ENCODE peak calls at places on chromosomes 3 and 15, in four cellular contexts. One of them, this sample, is unnamed. For H3K4me1, the result is how much of the 10 kb centered on the place peaks cover.

GRCh38 chr3:187734841-187735240 is 10.4 kb downstream of the BCL6 start:
- DNase-seq in HepG2: no peak
- DNase-seq in GM12878: no peak
- DNase-seq in H1: no peak
- DNase-seq in this sample: no peak

GRCh38 chr3:12328132-12328915 is 39.5 kb downstream of the PPARG start:
- DNase-seq in GM12878: no peak
- DNase-seq in H1: no peak
- DNase-seq in HepG2: no peak
- DNase-seq in this sample: no peak

GRCh38 chr15:77526582-77527163 is 106.0 kb downstream of the HMG20A start:
- DNase-seq in GM12878: no peak
- DNase-seq in HepG2: no peak
- DNase-seq in H1: no peak
- DNase-seq in this sample: no peak

GRCh38 chr3:119783255-119783654 is 1.4 kb downstream of the NR1I2 start:
- DNase-seq in H1: no peak
- DNase-seq in HepG2: no peak
- DNase-seq in GM12878: no peak
- DNase-seq in this sample: no peak

GRCh38 chr3:176202652-176203051 is 994.6 kb downstream of the TBL1XR1 start:
- DNase-seq in GM12878: no peak
- DNase-seq in H1: no peak
- DNase-seq in HepG2: no peak
- DNase-seq in this sample: no peak

GRCh38 chr15:81492303-81492702 is 118.3 kb upstream of the TMC3 start:
- DNase-seq in HepG2: no peak
- DNase-seq in GM12878: no peak
- DNase-seq in H1: no peak
- DNase-seq in this sample: no peak

GRCh38 chr3:99885085-99885484 is 67.4 kb downstream of the CMSS1 start:
- DNase-seq in H1: no peak
- DNase-seq in GM12878: no peak
- DNase-seq in HepG2: no peak
- DNase-seq in this sample: no peak

GRCh38 chr15:43775411-43775965 is 1.3 kb downstream of the ELL3 start:
- DNase-seq in HepG2: peak
- DNase-seq in H1: peak
- DNase-seq in GM12878: no peak
- DNase-seq in this sample: no peak

GRCh38 chr3:8972614-8973013 is 9.3 kb upstream of the RAD18 start:
- DNase-seq in GM12878: no peak
- DNase-seq in HepG2: peak
- DNase-seq in H1: no peak
- DNase-seq in this sample: peak

GRCh38 chr3:129611812-129612349 is 5.4 kb upstream of the PLXND1 start:
- DNase-seq in HepG2: peak
- DNase-seq in GM12878: no peak
- DNase-seq in H1: peak
- DNase-seq in this sample: no peak

GRCh38 chr15:35254052-35254451 is 169.0 kb upstream of the NANOGP8 start:
- DNase-seq in HepG2: no peak
- DNase-seq in H1: no peak
- DNase-seq in GM12878: no peak
- DNase-seq in this sample: no peak

GRCh38 chr3:72247126-72247525 is 462.2 kb upstream of the PROK2 start:
- DNase-seq in HepG2: no peak
- DNase-seq in GM12878: no peak
- DNase-seq in H1: no peak
- DNase-seq in this sample: no peak

GRCh38 chr3:124266517-124266916 is 274.6 kb upstream of the ROPN1 start:
- DNase-seq in H1: no peak
- DNase-seq in HepG2: no peak
- DNase-seq in GM12878: no peak
- DNase-seq in this sample: no peak
- TF ChIP-seq ATF2 in H1: no peak
- TF ChIP-seq ATF2 in HepG2: no peak
- TF ChIP-seq ATF2 in GM12878: no peak
- TF ChIP-seq ATF2 in this sample: no peak

GRCh38 chr3:56887402-56888025 is 85.8 kb upstream of the ARHGEF3 start:
- DNase-seq in HepG2: no peak
- DNase-seq in H1: no peak
- DNase-seq in GM12878: no peak
- DNase-seq in this sample: no peak
- H3K4me1 ChIP-seq in HepG2: under half
- H3K4me1 ChIP-seq in H1: under half
- H3K4me1 ChIP-seq in GM12878: under half
- H3K4me1 ChIP-seq in this sample: under half

DNA sequence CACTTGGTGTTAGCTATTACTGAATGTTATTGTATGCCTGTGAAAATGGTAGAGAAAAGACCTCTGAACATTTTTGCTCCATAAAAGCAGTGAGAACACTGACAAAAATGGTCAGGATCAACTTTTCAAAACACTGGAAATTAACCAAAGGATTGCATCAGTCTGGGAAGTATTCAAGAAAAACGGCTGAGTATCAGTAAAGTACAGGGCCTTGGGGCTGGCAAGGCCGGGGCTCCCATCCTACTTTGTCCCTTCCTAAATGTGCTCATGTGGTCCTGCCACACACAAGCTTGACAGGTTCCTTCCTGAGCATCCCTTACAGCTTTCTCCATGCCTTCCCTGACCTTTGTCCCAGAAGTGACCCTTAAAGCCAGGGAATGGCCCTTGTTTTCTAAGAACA is 84.0 kb downstream of the CFAP20DC start:
- DNase-seq in GM12878: no peak
- DNase-seq in HepG2: no peak
- DNase-seq in H1: no peak
- DNase-seq in this sample: no peak
- TF ChIP-seq ATF2 in GM12878: no peak
- TF ChIP-seq ATF2 in HepG2: no peak
- TF ChIP-seq ATF2 in H1: no peak
- TF ChIP-seq ATF2 in this sample: no peak

GRCh38 chr3:16241225-16241624 is 23.5 kb downstream of the DPH3 start:
- DNase-seq in GM12878: no peak
- DNase-seq in HepG2: no peak
- DNase-seq in H1: no peak
- DNase-seq in this sample: no peak

GRCh38 chr3:16242177-16242576 is 22.6 kb downstream of the DPH3 start:
- DNase-seq in HepG2: no peak
- DNase-seq in H1: no peak
- DNase-seq in GM12878: no peak
- DNase-seq in this sample: no peak

GRCh38 chr3:16240229-16241023 is 24.3 kb downstream of the DPH3 start:
- DNase-seq in GM12878: no peak
- DNase-seq in H1: no peak
- DNase-seq in HepG2: no peak
- DNase-seq in this sample: no peak

GRCh38 chr3:16239082-16239770 is 25.5 kb downstream of the DPH3 start:
- DNase-seq in HepG2: no peak
- DNase-seq in H1: no peak
- DNase-seq in GM12878: no peak
- DNase-seq in this sample: no peak

GRCh38 chr3:16239776-16240175 is 25.0 kb downstream of the DPH3 start:
- DNase-seq in HepG2: no peak
- DNase-seq in GM12878: no peak
- DNase-seq in H1: no peak
- DNase-seq in this sample: no peak
- H3K4me1 ChIP-seq in HepG2: under half
- H3K4me1 ChIP-seq in GM12878: under half
- H3K4me1 ChIP-seq in H1: under half
- H3K4me1 ChIP-seq in this sample: under half

GRCh38 chr3:10822055-10822454 is 6.0 kb downstream of the SLC6A11 start:
- DNase-seq in HepG2: no peak
- DNase-seq in GM12878: no peak
- DNase-seq in H1: no peak
- DNase-seq in this sample: no peak

GRCh38 chr3:10817506-10817905 is 1.5 kb downstream of the SLC6A11 start:
- DNase-seq in HepG2: peak
- DNase-seq in GM12878: no peak
- DNase-seq in H1: no peak
- DNase-seq in this sample: no peak

GRCh38 chr3:10824468-10824867 is 8.4 kb downstream of the SLC6A11 start:
- DNase-seq in GM12878: no peak
- DNase-seq in HepG2: no peak
- DNase-seq in H1: no peak
- DNase-seq in this sample: no peak

GRCh38 chr3:10823516-10823818 is 7.4 kb downstream of the SLC6A11 start:
- DNase-seq in GM12878: no peak
- DNase-seq in H1: no peak
- DNase-seq in HepG2: no peak
- DNase-seq in this sample: no peak

DNA sequence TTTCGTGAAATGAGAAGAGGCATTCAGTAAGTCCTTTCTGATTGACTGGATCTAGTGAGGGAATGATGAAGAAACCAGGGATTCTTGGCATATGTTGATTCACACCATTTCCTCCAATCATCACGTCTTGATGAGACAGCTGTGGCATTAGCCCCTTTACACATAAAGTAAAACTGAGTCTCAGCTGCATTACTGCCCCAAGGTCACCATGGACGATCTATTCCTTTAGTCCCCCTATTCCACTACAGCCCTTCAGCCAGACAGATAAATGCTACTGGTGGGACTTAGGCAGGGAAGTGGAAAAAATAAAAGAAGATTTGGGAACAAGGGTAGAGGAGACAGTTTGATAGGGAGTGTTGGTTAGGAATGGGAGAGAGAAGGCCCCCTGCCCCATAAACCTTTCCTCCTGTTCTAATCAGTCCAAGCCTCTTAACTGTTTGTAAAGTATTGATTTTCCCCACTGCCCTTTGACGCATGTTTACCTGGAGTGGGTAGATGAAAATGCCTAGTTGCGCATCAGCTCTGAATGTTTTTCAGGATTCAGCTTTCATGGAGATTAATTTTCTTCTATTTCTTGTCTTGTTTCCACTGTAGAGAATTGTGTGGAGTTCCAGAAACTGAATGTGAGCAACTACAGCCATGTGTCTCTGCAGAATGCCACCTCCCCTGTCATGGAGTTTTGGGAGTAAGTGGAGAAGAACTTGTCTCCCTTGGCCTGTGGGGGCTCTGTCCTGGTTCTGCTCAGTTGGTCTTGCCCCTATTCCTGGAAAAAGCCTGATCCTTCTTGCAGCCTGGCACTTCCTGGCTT is 6.9 kb downstream of the SLC6A11 start:
- DNase-seq in H1: no peak
- DNase-seq in HepG2: peak
- DNase-seq in GM12878: no peak
- DNase-seq in this sample: no peak
- TF ChIP-seq ATF2 in H1: no peak
- TF ChIP-seq ATF2 in HepG2: no peak
- TF ChIP-seq ATF2 in GM12878: no peak
- TF ChIP-seq ATF2 in this sample: no peak

DNA sequence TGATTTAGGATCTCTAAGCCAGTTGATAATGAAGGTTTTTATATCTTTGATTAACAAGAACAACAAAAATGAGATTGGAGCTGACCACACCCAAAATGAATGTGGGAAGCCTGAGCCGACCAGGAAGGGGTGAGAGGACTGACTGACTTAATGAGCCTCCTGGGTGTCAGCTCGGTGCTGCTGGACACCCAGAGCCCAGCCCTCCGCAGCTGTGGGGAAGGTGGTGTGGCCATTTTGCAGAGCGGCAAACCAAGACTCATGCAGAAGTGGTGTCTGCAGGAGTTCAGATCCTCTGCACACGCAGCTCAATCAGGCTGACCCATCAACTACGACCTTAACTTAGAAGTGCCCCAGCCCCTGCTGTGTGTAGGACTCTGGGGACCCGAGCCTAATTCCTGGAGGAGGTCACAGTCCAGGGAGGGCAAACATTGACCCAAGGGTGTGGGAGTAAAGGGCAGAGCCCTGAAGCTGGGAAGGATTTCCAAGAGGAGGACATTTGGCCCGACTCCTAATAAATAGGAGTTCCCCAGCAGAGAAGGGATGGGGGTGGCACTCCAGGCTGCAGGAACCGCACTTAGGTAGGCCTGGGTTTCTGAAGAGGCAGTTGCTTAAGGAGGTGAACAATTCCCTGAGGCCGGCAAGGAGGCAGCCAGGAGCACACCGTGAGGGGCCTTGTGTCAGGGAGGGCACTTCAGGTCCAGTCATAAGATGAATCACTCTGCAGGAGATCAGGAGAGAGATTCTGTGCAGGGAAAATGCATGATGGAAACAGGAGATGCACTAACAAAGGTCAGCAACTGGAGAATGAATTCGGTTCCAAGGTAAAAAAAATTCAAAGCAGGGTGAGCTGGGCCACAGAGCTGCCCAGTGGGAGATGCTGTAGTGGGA is 197.1 kb upstream of the TPM1 start:
- DNase-seq in HepG2: peak
- DNase-seq in H1: no peak
- DNase-seq in GM12878: no peak
- DNase-seq in this sample: no peak
- H3K4me1 ChIP-seq in HepG2: half or more
- H3K4me1 ChIP-seq in H1: under half
- H3K4me1 ChIP-seq in GM12878: under half
- H3K4me1 ChIP-seq in this sample: under half

GRCh38 chr3:20060924-20061323 is 20.7 kb downstream of the KAT2B start:
- DNase-seq in HepG2: no peak
- DNase-seq in H1: no peak
- DNase-seq in GM12878: no peak
- DNase-seq in this sample: no peak

GRCh38 chr3:20054549-20054987 is 14.3 kb downstream of the KAT2B start:
- DNase-seq in GM12878: peak
- DNase-seq in H1: no peak
- DNase-seq in HepG2: peak
- DNase-seq in this sample: no peak

GRCh38 chr3:20055020-20055775 is 15.0 kb downstream of the KAT2B start:
- DNase-seq in H1: no peak
- DNase-seq in GM12878: no peak
- DNase-seq in HepG2: no peak
- DNase-seq in this sample: no peak

GRCh38 chr3:20057612-20058180 is 17.4 kb downstream of the KAT2B start:
- DNase-seq in H1: no peak
- DNase-seq in GM12878: no peak
- DNase-seq in HepG2: no peak
- DNase-seq in this sample: no peak

DNA sequence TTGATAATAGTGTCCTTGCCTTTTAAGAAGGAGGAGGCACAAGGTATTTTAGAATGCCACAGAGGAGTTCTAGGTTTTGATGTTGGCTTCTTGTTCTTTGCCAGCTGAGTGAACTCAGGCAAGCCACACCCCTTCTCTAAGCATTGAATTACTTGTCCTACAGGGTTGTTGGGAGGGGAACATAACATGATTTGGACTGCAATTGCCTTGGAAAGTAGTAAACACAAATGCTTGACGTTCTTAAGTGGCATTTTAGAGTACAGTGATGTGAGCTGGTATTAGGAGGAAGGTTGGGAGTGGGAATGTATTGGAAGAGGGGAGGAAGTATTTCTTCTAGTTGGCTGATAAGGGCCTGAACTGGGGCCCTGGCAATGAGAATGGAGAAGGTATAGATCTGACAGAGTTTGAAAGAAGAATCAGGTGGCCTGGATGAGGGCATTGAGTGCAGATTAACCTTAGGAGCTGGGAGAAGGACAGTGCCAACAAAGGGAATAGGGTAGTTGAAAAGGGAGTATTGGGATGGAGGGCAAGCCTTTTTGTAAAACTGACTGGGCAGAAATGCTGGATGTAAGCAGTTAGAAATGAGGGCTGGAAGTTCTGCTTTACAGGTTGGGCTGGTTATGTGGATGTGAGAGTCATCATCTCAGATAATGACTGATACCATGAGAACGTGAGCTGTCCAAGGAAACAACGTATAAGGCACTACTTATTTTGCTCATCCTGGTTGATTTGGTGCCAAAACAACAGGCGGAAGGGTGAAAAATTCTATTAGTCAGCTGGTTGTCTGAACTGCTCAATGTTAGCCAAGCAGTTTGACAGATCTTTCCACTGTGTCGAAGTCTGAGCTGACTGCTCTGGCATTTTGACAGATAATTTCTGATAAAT is 16.7 kb downstream of the KAT2B start:
- DNase-seq in H1: no peak
- DNase-seq in HepG2: no peak
- DNase-seq in GM12878: no peak
- DNase-seq in this sample: no peak
- TF ChIP-seq ATF2 in H1: no peak
- TF ChIP-seq ATF2 in HepG2: no peak
- TF ChIP-seq ATF2 in GM12878: peak
- TF ChIP-seq ATF2 in this sample: no peak